ENCODE peak calls at places on chromosomes 13 and 19, in nine cellular contexts. One of them, this sample, is unnamed.

GRCh38 chr13:76385606-76386005 is 500.6 kb downstream of the KCTD12 start:
- DNase-seq in breast epithelium: no peak
- DNase-seq in fibroblast of the conjunctiva: no peak
- DNase-seq in NCI-H510A treated with DMSO at 0.1 percent for 48 hours: no peak
- DNase-seq in A172: no peak
- DNase-seq in substantia nigra: no peak
- DNase-seq in HFFc6: no peak
- DNase-seq in Panc1: no peak
- DNase-seq in NCI-H82: no peak
- DNase-seq in this sample: no peak

GRCh38 chr19:35139618-35139943 is 957 bp downstream of the FXYD1 start:
- DNase-seq in breast epithelium: no peak
- DNase-seq in fibroblast of the conjunctiva: no peak
- DNase-seq in NCI-H510A treated with DMSO at 0.1 percent for 48 hours: no peak
- DNase-seq in A172: no peak
- DNase-seq in substantia nigra: no peak
- DNase-seq in HFFc6: no peak
- DNase-seq in Panc1: no peak
- DNase-seq in NCI-H82: no peak
- DNase-seq in this sample: no peak

GRCh38 chr19:1774999-1775772 is 21.9 kb downstream of the ONECUT3 start:
- DNase-seq in breast epithelium: no peak
- DNase-seq in fibroblast of the conjunctiva: no peak
- DNase-seq in NCI-H510A treated with DMSO at 0.1 percent for 48 hours: no peak
- DNase-seq in A172: no peak
- DNase-seq in substantia nigra: no peak
- DNase-seq in HFFc6: no peak
- DNase-seq in Panc1: no peak
- DNase-seq in NCI-H82: peak; percentile 80
- DNase-seq in this sample: no peak

GRCh38 chr13:100664171-100664900 is 10.3 kb downstream of the TMTC4 start:
- DNase-seq in breast epithelium: no peak
- DNase-seq in fibroblast of the conjunctiva: no peak
- DNase-seq in NCI-H510A treated with DMSO at 0.1 percent for 48 hours: no peak
- DNase-seq in A172: no peak
- DNase-seq in substantia nigra: no peak
- DNase-seq in HFFc6: no peak
- DNase-seq in Panc1: no peak
- DNase-seq in NCI-H82: no peak
- DNase-seq in this sample: no peak

GRCh38 chr13:31980842-31981241 is 50.7 kb upstream of the FRY start:
- DNase-seq in breast epithelium: no peak
- DNase-seq in fibroblast of the conjunctiva: no peak
- DNase-seq in NCI-H510A treated with DMSO at 0.1 percent for 48 hours: no peak
- DNase-seq in A172: no peak
- DNase-seq in substantia nigra: no peak
- DNase-seq in HFFc6: no peak
- DNase-seq in Panc1: no peak
- DNase-seq in NCI-H82: no peak
- DNase-seq in this sample: no peak

GRCh38 chr13:40503966-40504591 is 162.4 kb downstream of the FOXO1 start:
- DNase-seq in breast epithelium: no peak
- DNase-seq in fibroblast of the conjunctiva: no peak
- DNase-seq in NCI-H510A treated with DMSO at 0.1 percent for 48 hours: no peak
- DNase-seq in A172: peak; percentile 87
- DNase-seq in substantia nigra: no peak
- DNase-seq in HFFc6: peak; percentile 67
- DNase-seq in Panc1: no peak
- DNase-seq in NCI-H82: no peak
- DNase-seq in this sample: no peak

GRCh38 chr19:29487432-29487831 is 38.4 kb upstream of the VSTM2B start:
- DNase-seq in breast epithelium: no peak
- DNase-seq in fibroblast of the conjunctiva: no peak
- DNase-seq in NCI-H510A treated with DMSO at 0.1 percent for 48 hours: no peak
- DNase-seq in A172: no peak
- DNase-seq in substantia nigra: no peak
- DNase-seq in HFFc6: no peak
- DNase-seq in Panc1: no peak
- DNase-seq in NCI-H82: no peak
- DNase-seq in this sample: no peak

GRCh38 chr19:17219286-17219685 is 4.1 kb downstream of the USE1 start:
- DNase-seq in breast epithelium: no peak
- DNase-seq in fibroblast of the conjunctiva: no peak
- DNase-seq in NCI-H510A treated with DMSO at 0.1 percent for 48 hours: no peak
- DNase-seq in A172: no peak
- DNase-seq in substantia nigra: no peak
- DNase-seq in HFFc6: no peak
- DNase-seq in Panc1: no peak
- DNase-seq in NCI-H82: no peak
- DNase-seq in this sample: no peak

GRCh38 chr13:19993024-19993423 is 34.5 kb downstream of the ZMYM2 start:
- DNase-seq in breast epithelium: no peak
- DNase-seq in fibroblast of the conjunctiva: no peak
- DNase-seq in NCI-H510A treated with DMSO at 0.1 percent for 48 hours: no peak
- DNase-seq in A172: no peak
- DNase-seq in substantia nigra: no peak
- DNase-seq in HFFc6: no peak
- DNase-seq in Panc1: no peak
- DNase-seq in NCI-H82: no peak
- DNase-seq in this sample: no peak

GRCh38 chr13:31090921-31091624 is 70.6 kb downstream of the HSPH1 start:
- DNase-seq in breast epithelium: no peak
- DNase-seq in fibroblast of the conjunctiva: no peak
- DNase-seq in NCI-H510A treated with DMSO at 0.1 percent for 48 hours: peak; percentile 18
- DNase-seq in A172: no peak
- DNase-seq in substantia nigra: no peak
- DNase-seq in HFFc6: no peak
- DNase-seq in Panc1: no peak
- DNase-seq in NCI-H82: no peak
- DNase-seq in this sample: no peak

GRCh38 chr19:3698386-3698950 is 1.8 kb downstream of the PIP5K1C start:
- DNase-seq in breast epithelium: no peak
- DNase-seq in fibroblast of the conjunctiva: no peak
- DNase-seq in NCI-H510A treated with DMSO at 0.1 percent for 48 hours: no peak
- DNase-seq in A172: no peak
- DNase-seq in substantia nigra: no peak
- DNase-seq in HFFc6: peak; percentile 19
- DNase-seq in Panc1: no peak
- DNase-seq in NCI-H82: no peak
- DNase-seq in this sample: no peak

GRCh38 chr13:31352467-31352866 is 152.7 kb downstream of the B3GLCT start:
- DNase-seq in breast epithelium: no peak
- DNase-seq in fibroblast of the conjunctiva: no peak
- DNase-seq in NCI-H510A treated with DMSO at 0.1 percent for 48 hours: no peak
- DNase-seq in A172: no peak
- DNase-seq in substantia nigra: no peak
- DNase-seq in HFFc6: no peak
- DNase-seq in Panc1: no peak
- DNase-seq in NCI-H82: no peak
- DNase-seq in this sample: no peak

GRCh38 chr19:30450945-30451344 is 78.8 kb downstream of the ZNF536 start:
- DNase-seq in breast epithelium: no peak
- DNase-seq in fibroblast of the conjunctiva: no peak
- DNase-seq in NCI-H510A treated with DMSO at 0.1 percent for 48 hours: no peak
- DNase-seq in A172: no peak
- DNase-seq in substantia nigra: no peak
- DNase-seq in HFFc6: no peak
- DNase-seq in Panc1: no peak
- DNase-seq in NCI-H82: no peak
- DNase-seq in this sample: no peak

GRCh38 chr19:2261438-2262172 is 5.4 kb upstream of the JSRP1 start:
- DNase-seq in breast epithelium: no peak
- DNase-seq in fibroblast of the conjunctiva: no peak
- DNase-seq in NCI-H510A treated with DMSO at 0.1 percent for 48 hours: no peak
- DNase-seq in A172: no peak
- DNase-seq in substantia nigra: no peak
- DNase-seq in HFFc6: no peak
- DNase-seq in Panc1: no peak
- DNase-seq in NCI-H82: peak; percentile 39
- DNase-seq in this sample: no peak

GRCh38 chr19:2333807-2334211 is 5.3 kb downstream of the SPPL2B start:
- DNase-seq in breast epithelium: no peak
- DNase-seq in fibroblast of the conjunctiva: no peak
- DNase-seq in NCI-H510A treated with DMSO at 0.1 percent for 48 hours: no peak
- DNase-seq in A172: no peak
- DNase-seq in substantia nigra: no peak
- DNase-seq in HFFc6: no peak
- DNase-seq in Panc1: no peak
- DNase-seq in NCI-H82: no peak
- DNase-seq in this sample: peak; percentile 24

GRCh38 chr13:40383132-40383531 is 283.3 kb downstream of the FOXO1 start:
- DNase-seq in breast epithelium: no peak
- DNase-seq in fibroblast of the conjunctiva: no peak
- DNase-seq in NCI-H510A treated with DMSO at 0.1 percent for 48 hours: no peak
- DNase-seq in A172: no peak
- DNase-seq in substantia nigra: no peak
- DNase-seq in HFFc6: no peak
- DNase-seq in Panc1: no peak
- DNase-seq in NCI-H82: peak; percentile 24
- DNase-seq in this sample: no peak

This sample was measured in DMS153.